ENCODE peak calls at places on chromosomes 13 and 19, in eight cellular contexts. Q is heart left ventricle, V is NCI-H1092 treated with DMSO at 0.1 percent for 48 hours, N is HFF-Myc, J is HTR-8/SVneo, T is NAMALWA, L is AG09319, I is NCI-H2029. A is an unnamed sample.

GRCh38 chr19:38949580-38950367 is 19.0 kb downstream of the MRPS12 start:
- DNase-seq in N (no peak), T (no peak), Q (peak; percentile 90), L (no peak), V (peak; percentile 32), J (no peak), I (peak; percentile 89), A (no peak)

GRCh38 chr13:28707629-28708427 is 10.9 kb downstream of the SLC46A3 start:
- DNase-seq in J (no peak), N (peak; percentile 87), T (peak; percentile 66), Q (no peak), I (no peak), L (peak; percentile 57), V (no peak), A (peak; percentile 43)

GRCh38 chr13:24503376-24503690 is 9.2 kb downstream of the PARP4 start:
- DNase-seq in I (no peak), N (no peak), J (no peak), Q (no peak), V (no peak), T (no peak), L (no peak), A (no peak)

GRCh38 chr19:391199-391557 is 17.8 kb downstream of the C2CD4C start:
- DNase-seq in Q (no peak), N (no peak), L (no peak), I (no peak), V (no peak), T (no peak), J (no peak), A (no peak)

GRCh38 chr19:10655457-10656312 is 1.5 kb downstream of the ILF3 start:
- DNase-seq in J (no peak), T (peak; percentile 57), L (no peak), N (no peak), Q (no peak), I (no peak), V (peak; percentile 12), A (no peak)

GRCh38 chr19:13597625-13598024 is 91.3 kb upstream of the CACNA1A start:
- DNase-seq in T (peak; percentile 75), Q (peak; percentile 43), J (peak; percentile 92), L (peak; percentile 49), N (peak; percentile 27), V (peak; percentile 55), I (peak; percentile 57), A (peak; percentile 32)

GRCh38 chr13:45674908-45675307 is 27.2 kb upstream of the CBY2 start:
- DNase-seq in Q (no peak), L (peak; percentile 60), V (no peak), N (peak; percentile 66), J (peak; percentile 66), I (peak; percentile 8), T (no peak), A (peak; percentile 4)

GRCh38 chr13:113080361-113080831 is 25.2 kb upstream of the F7 start:
- DNase-seq in N (no peak), Q (peak; percentile 18), J (no peak), V (no peak), T (peak; percentile 29), I (no peak), L (no peak), A (no peak)

GRCh38 chr13:58979851-58980250 is 1183.9 kb downstream of the DIAPH3 start:
- DNase-seq in I (no peak), V (no peak), N (no peak), T (no peak), J (no peak), Q (no peak), L (no peak), A (no peak)

GRCh38 chr19:737591-738093 is 13.3 kb upstream of the MISP start:
- DNase-seq in Q (no peak), L (no peak), V (peak; percentile 14), N (no peak), I (no peak), J (peak; percentile 43), T (peak; percentile 74), A (no peak)